ENCODE peak calls at places on chromosomes 5 and 9, in ten cellular contexts. One of them, this sample, is unnamed.
A peak's percentile ranks its signal among the peaks of the same experiment; 100 is the strongest.

GRCh38 chr9:95952471-95952870 is 77.0 kb downstream of the ERCC6L2 start:
- DNase-seq in A549: no peak
- DNase-seq in uterus: no peak
- DNase-seq in IMR-90: no peak
- DNase-seq in esophagus squamous epithelium: no peak
- DNase-seq in heart left ventricle: no peak
- DNase-seq in body of pancreas: no peak
- DNase-seq in testis: peak; percentile 41
- DNase-seq in breast epithelium: no peak
- DNase-seq in ovary: peak; percentile 14
- DNase-seq in this sample: no peak

GRCh38 chr9:116234091-116234490 is 80.5 kb downstream of the PAPPA start:
- DNase-seq in A549: peak; percentile 38
- DNase-seq in uterus: peak; percentile 63
- DNase-seq in IMR-90: peak; percentile 99
- DNase-seq in esophagus squamous epithelium: no peak
- DNase-seq in heart left ventricle: no peak
- DNase-seq in body of pancreas: no peak
- DNase-seq in testis: no peak
- DNase-seq in breast epithelium: no peak
- DNase-seq in ovary: no peak
- DNase-seq in this sample: no peak

GRCh38 chr9:79584655-79584982 is 12.9 kb downstream of the TLE4 start:
- DNase-seq in A549: no peak
- DNase-seq in uterus: no peak
- DNase-seq in IMR-90: peak; percentile 26
- DNase-seq in esophagus squamous epithelium: no peak
- DNase-seq in heart left ventricle: no peak
- DNase-seq in body of pancreas: no peak
- DNase-seq in testis: no peak
- DNase-seq in breast epithelium: no peak
- DNase-seq in ovary: no peak
- DNase-seq in this sample: no peak

GRCh38 chr9:6641561-6641960 is 4.0 kb downstream of the GLDC start:
- DNase-seq in A549: no peak
- DNase-seq in uterus: no peak
- DNase-seq in IMR-90: no peak
- DNase-seq in esophagus squamous epithelium: no peak
- DNase-seq in heart left ventricle: no peak
- DNase-seq in body of pancreas: no peak
- DNase-seq in testis: no peak
- DNase-seq in breast epithelium: no peak
- DNase-seq in ovary: no peak
- DNase-seq in this sample: no peak

GRCh38 chr5:110333384-110333783 is 393.1 kb downstream of the TMEM232 start:
- DNase-seq in A549: no peak
- DNase-seq in uterus: no peak
- DNase-seq in IMR-90: peak; percentile 3
- DNase-seq in esophagus squamous epithelium: no peak
- DNase-seq in heart left ventricle: no peak
- DNase-seq in body of pancreas: no peak
- DNase-seq in testis: peak; percentile 27
- DNase-seq in breast epithelium: no peak
- DNase-seq in ovary: no peak
- DNase-seq in this sample: no peak

GRCh38 chr5:142551242-142552067 is 134.4 kb downstream of the FGF1 start:
- DNase-seq in A549: no peak
- DNase-seq in uterus: no peak
- DNase-seq in IMR-90: peak; percentile 22
- DNase-seq in esophagus squamous epithelium: no peak
- DNase-seq in heart left ventricle: peak; percentile 50
- DNase-seq in body of pancreas: no peak
- DNase-seq in testis: no peak
- DNase-seq in breast epithelium: no peak
- DNase-seq in ovary: no peak
- DNase-seq in this sample: no peak

GRCh38 chr9:5543875-5544702 is 33.8 kb downstream of the PDCD1LG2 start:
- DNase-seq in A549: no peak
- DNase-seq in uterus: no peak
- DNase-seq in IMR-90: no peak
- DNase-seq in esophagus squamous epithelium: no peak
- DNase-seq in heart left ventricle: no peak
- DNase-seq in body of pancreas: no peak
- DNase-seq in testis: no peak
- DNase-seq in breast epithelium: no peak
- DNase-seq in ovary: no peak
- DNase-seq in this sample: no peak

GRCh38 chr5:83919071-83920041 is 198.7 kb upstream of the HAPLN1 start:
- DNase-seq in A549: no peak
- DNase-seq in uterus: no peak
- DNase-seq in IMR-90: peak; percentile 64
- DNase-seq in esophagus squamous epithelium: no peak
- DNase-seq in heart left ventricle: no peak
- DNase-seq in body of pancreas: no peak
- DNase-seq in testis: no peak
- DNase-seq in breast epithelium: no peak
- DNase-seq in ovary: no peak
- DNase-seq in this sample: no peak

GRCh38 chr5:54621048-54621447 is 103.5 kb downstream of the SNX18 start:
- DNase-seq in A549: no peak
- DNase-seq in uterus: no peak
- DNase-seq in IMR-90: no peak
- DNase-seq in esophagus squamous epithelium: no peak
- DNase-seq in heart left ventricle: no peak
- DNase-seq in body of pancreas: no peak
- DNase-seq in testis: no peak
- DNase-seq in breast epithelium: no peak
- DNase-seq in ovary: no peak
- DNase-seq in this sample: no peak

GRCh38 chr5:1668141-1668721 is 131.4 kb downstream of the MRPL36 start:
- DNase-seq in A549: no peak
- DNase-seq in uterus: no peak
- DNase-seq in IMR-90: no peak
- DNase-seq in esophagus squamous epithelium: no peak
- DNase-seq in heart left ventricle: no peak
- DNase-seq in body of pancreas: peak; percentile 42
- DNase-seq in testis: peak; percentile 43
- DNase-seq in breast epithelium: no peak
- DNase-seq in ovary: peak; percentile 25
- DNase-seq in this sample: no peak

GRCh38 chr5:77560677-77561263 is 68.7 kb upstream of the WDR41 start:
- DNase-seq in A549: peak; percentile 13
- DNase-seq in uterus: no peak
- DNase-seq in IMR-90: peak; percentile 55
- DNase-seq in esophagus squamous epithelium: no peak
- DNase-seq in heart left ventricle: no peak
- DNase-seq in body of pancreas: no peak
- DNase-seq in testis: no peak
- DNase-seq in breast epithelium: no peak
- DNase-seq in ovary: no peak
- DNase-seq in this sample: peak; percentile 5

GRCh38 chr9:123391233-123391632 is 35.2 kb downstream of the CRB2 start:
- DNase-seq in A549: no peak
- DNase-seq in uterus: no peak
- DNase-seq in IMR-90: no peak
- DNase-seq in esophagus squamous epithelium: no peak
- DNase-seq in heart left ventricle: no peak
- DNase-seq in body of pancreas: no peak
- DNase-seq in testis: no peak
- DNase-seq in breast epithelium: no peak
- DNase-seq in ovary: no peak
- DNase-seq in this sample: no peak

GRCh38 chr9:123389698-123390097 is 33.7 kb downstream of the CRB2 start:
- DNase-seq in A549: no peak
- DNase-seq in uterus: no peak
- DNase-seq in IMR-90: no peak
- DNase-seq in esophagus squamous epithelium: no peak
- DNase-seq in heart left ventricle: no peak
- DNase-seq in body of pancreas: no peak
- DNase-seq in testis: no peak
- DNase-seq in breast epithelium: no peak
- DNase-seq in ovary: no peak
- DNase-seq in this sample: no peak

GRCh38 chr9:123391946-123392345 is 35.9 kb downstream of the CRB2 start:
- DNase-seq in A549: no peak
- DNase-seq in uterus: no peak
- DNase-seq in IMR-90: no peak
- DNase-seq in esophagus squamous epithelium: no peak
- DNase-seq in heart left ventricle: no peak
- DNase-seq in body of pancreas: no peak
- DNase-seq in testis: no peak
- DNase-seq in breast epithelium: no peak
- DNase-seq in ovary: no peak
- DNase-seq in this sample: no peak

GRCh38 chr9:123389070-123389469 is 33.1 kb downstream of the CRB2 start:
- DNase-seq in A549: no peak
- DNase-seq in uterus: no peak
- DNase-seq in IMR-90: no peak
- DNase-seq in esophagus squamous epithelium: no peak
- DNase-seq in heart left ventricle: no peak
- DNase-seq in body of pancreas: no peak
- DNase-seq in testis: no peak
- DNase-seq in breast epithelium: no peak
- DNase-seq in ovary: no peak
- DNase-seq in this sample: no peak

DNA sequence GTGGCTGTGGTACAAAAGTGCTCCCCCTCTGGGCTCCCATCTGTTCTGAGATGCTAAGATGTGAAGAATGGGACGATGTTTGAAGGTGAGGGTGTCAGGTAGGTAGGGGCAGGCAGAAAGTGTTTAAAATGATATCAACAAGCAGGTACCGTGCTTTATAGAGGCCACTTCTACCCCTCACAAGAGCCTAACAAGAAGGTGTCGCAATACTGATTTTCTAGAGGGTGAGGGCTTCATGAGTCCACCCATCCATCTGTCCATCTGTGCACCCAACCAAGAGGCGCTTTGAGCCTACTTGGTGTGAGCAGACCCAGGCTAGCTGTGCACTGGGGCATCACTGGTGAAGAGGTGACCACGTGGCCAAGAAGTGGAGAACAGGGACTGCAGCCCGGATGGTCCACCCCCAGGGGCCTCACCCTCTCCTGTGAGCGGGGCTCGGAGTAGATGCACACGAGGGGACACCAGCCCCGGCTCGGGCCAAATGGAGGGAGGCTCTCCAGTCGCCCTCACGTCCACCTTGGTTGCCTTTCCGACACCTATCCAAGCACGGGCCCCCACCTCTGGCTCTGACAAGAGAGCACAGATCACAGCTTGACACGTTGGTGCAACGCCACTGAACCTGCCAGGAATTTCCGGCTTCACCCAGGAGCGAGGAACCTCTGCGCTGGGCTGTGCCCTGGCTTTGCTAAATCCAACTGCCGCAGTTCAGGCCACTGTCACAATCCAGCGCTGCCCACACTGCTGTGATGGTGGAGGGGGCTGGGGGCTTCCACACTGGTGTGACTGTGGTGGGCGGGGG is 34.5 kb downstream of the CRB2 start:
- DNase-seq in A549: no peak
- DNase-seq in uterus: no peak
- DNase-seq in IMR-90: no peak
- DNase-seq in esophagus squamous epithelium: no peak
- DNase-seq in heart left ventricle: no peak
- DNase-seq in body of pancreas: no peak
- DNase-seq in testis: no peak
- DNase-seq in breast epithelium: no peak
- DNase-seq in ovary: no peak
- DNase-seq in this sample: no peak
- TF ChIP-seq POLR2A in A549: no peak
- TF ChIP-seq POLR2A in uterus: no peak
- TF ChIP-seq POLR2A in IMR-90: no peak
- TF ChIP-seq POLR2A in esophagus squamous epithelium: no peak
- TF ChIP-seq POLR2A in heart left ventricle: no peak
- TF ChIP-seq POLR2A in body of pancreas: no peak
- TF ChIP-seq POLR2A in testis: no peak
- TF ChIP-seq POLR2A in breast epithelium: no peak
- TF ChIP-seq POLR2A in ovary: no peak
- TF ChIP-seq POLR2A in this sample: no peak

DNA sequence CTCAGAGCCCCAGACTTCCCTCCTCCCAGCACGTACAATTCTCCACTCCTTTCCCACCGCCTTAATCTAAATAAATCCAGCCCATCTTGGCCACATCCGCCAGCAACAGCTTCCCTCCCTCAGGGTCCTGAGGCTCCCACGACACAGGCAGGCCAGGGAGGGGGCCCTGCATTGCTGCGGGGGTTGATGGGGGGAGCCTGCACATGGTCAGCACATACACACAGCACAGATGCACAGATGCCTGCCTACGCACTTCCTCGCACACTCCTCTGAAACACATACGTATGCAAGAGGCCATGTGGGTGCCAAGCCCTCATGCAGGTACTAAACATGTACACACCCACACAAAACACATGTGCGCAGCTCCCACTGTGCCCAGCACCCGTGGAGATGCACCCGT is 14.8 kb downstream of the PDGFRB start:
- DNase-seq in A549: no peak
- DNase-seq in uterus: no peak
- DNase-seq in IMR-90: peak; percentile 100
- DNase-seq in esophagus squamous epithelium: no peak
- DNase-seq in heart left ventricle: peak; percentile 68
- DNase-seq in body of pancreas: no peak
- DNase-seq in testis: no peak
- DNase-seq in breast epithelium: no peak
- DNase-seq in ovary: no peak
- DNase-seq in this sample: no peak
- H3K4me1 ChIP-seq in A549: peaks cover 72% of the 10 kb centered on the region
- H3K4me1 ChIP-seq in uterus: peaks cover 66% of the 10 kb centered on the region
- H3K4me1 ChIP-seq in IMR-90: peaks cover 76% of the 10 kb centered on the region
- H3K4me1 ChIP-seq in esophagus squamous epithelium: peaks cover 20% of the 10 kb centered on the region
- H3K4me1 ChIP-seq in heart left ventricle: peaks cover 99% of the 10 kb centered on the region
- H3K4me1 ChIP-seq in body of pancreas: peaks cover 25% of the 10 kb centered on the region
- H3K4me1 ChIP-seq in testis: peaks cover 81% of the 10 kb centered on the region
- H3K4me1 ChIP-seq in breast epithelium: peaks cover 11% of the 10 kb centered on the region
- H3K4me1 ChIP-seq in ovary: peaks cover 73% of the 10 kb centered on the region
- H3K4me1 ChIP-seq in this sample: peaks cover 23% of the 10 kb centered on the region

DNA sequence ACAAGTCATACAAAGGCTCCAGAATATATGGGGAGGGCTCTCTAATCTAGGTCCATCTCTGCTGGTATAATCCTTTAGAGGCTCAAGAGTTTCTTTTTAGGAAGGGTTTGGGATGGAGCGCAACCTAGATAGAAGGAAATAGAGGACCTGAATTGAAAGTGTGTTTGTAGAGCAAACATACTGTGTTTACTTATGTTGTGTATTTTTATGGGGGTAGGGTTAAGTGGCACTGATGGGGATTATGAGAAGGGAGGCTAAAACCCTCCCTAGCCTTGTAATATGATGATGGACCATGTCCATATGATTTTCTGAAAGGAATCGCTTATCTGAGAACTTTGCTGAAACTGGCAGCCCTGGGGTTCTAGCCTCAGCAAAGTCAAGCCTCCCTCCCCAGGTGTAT is 4.4 kb upstream of the ELL2 start:
- DNase-seq in A549: no peak
- DNase-seq in uterus: no peak
- DNase-seq in IMR-90: no peak
- DNase-seq in esophagus squamous epithelium: no peak
- DNase-seq in heart left ventricle: no peak
- DNase-seq in body of pancreas: no peak
- DNase-seq in testis: no peak
- DNase-seq in breast epithelium: no peak
- DNase-seq in ovary: no peak
- DNase-seq in this sample: no peak
- H3K27ac ChIP-seq in A549: no peak overlapping the region
- H3K27ac ChIP-seq in uterus: no peak overlapping the region
- H3K27ac ChIP-seq in IMR-90: no peak overlapping the region
- H3K27ac ChIP-seq in esophagus squamous epithelium: no peak overlapping the region
- H3K27ac ChIP-seq in heart left ventricle: no peak overlapping the region
- H3K27ac ChIP-seq in body of pancreas: peak overlapping the region; percentile 12
- H3K27ac ChIP-seq in testis: no peak overlapping the region
- H3K27ac ChIP-seq in breast epithelium: no peak overlapping the region
- H3K27ac ChIP-seq in ovary: no peak overlapping the region
- H3K27ac ChIP-seq in this sample: no peak overlapping the region

GRCh38 chr9:89304479-89305188 is 6.4 kb upstream of the CKS2 start:
- DNase-seq in A549: no peak
- DNase-seq in uterus: no peak
- DNase-seq in IMR-90: no peak
- DNase-seq in esophagus squamous epithelium: no peak
- DNase-seq in heart left ventricle: no peak
- DNase-seq in body of pancreas: no peak
- DNase-seq in testis: no peak
- DNase-seq in breast epithelium: no peak
- DNase-seq in ovary: no peak
- DNase-seq in this sample: no peak
- TF ChIP-seq POLR2A in A549: no peak
- TF ChIP-seq POLR2A in uterus: no peak
- TF ChIP-seq POLR2A in IMR-90: no peak
- TF ChIP-seq POLR2A in esophagus squamous epithelium: no peak
- TF ChIP-seq POLR2A in heart left ventricle: no peak
- TF ChIP-seq POLR2A in body of pancreas: no peak
- TF ChIP-seq POLR2A in testis: no peak
- TF ChIP-seq POLR2A in breast epithelium: no peak
- TF ChIP-seq POLR2A in ovary: no peak
- TF ChIP-seq POLR2A in this sample: no peak